ENCODE peak calls at places on chromosomes 12 and 14, in six cellular contexts. V is stomach; K is natural killer cell; U is OCI-LY7; H is CD8-positive, alpha-beta T cell; T is fibroblast of villous mesenchyme. Q is an unnamed sample.
A peak's percentile ranks its signal among the peaks of the same experiment; 100 is the strongest.

GRCh38 chr12:111417784-111418593 is 12.3 kb downstream of the SH2B3 start:
- DNase-seq in H (no peak), T (no peak), K (no peak), V (no peak), U (no peak), Q (no peak)

GRCh38 chr12:6950944-6951540 is at the start of gene PTPN6:
- DNase-seq in H (no peak), V (peak; percentile 58), K (no peak), T (no peak), U (peak; percentile 83), Q (no peak)

GRCh38 chr14:38342803-38343202 is 86.9 kb upstream of the CLEC14A start:
- DNase-seq in T (peak; percentile 10), H (no peak), K (no peak), V (no peak), U (no peak), Q (no peak)

GRCh38 chr12:55641595-55641994 is 4.9 kb downstream of the OR10P1 start:
- DNase-seq in V (no peak), H (no peak), T (no peak), K (no peak), U (no peak), Q (no peak)

GRCh38 chr12:11147420-11147819 is 13.0 kb upstream of the TAS2R30 start:
- DNase-seq in V (no peak), T (no peak), H (no peak), K (no peak), U (no peak), Q (no peak)

GRCh38 chr12:92899388-92900001 is 29.6 kb downstream of the EEA1 start:
- DNase-seq in T (peak; percentile 98), U (no peak), K (no peak), V (peak; percentile 34), H (no peak), Q (no peak)

GRCh38 chr12:96890331-96890730 is 16.7 kb upstream of the NEDD1 start:
- DNase-seq in U (no peak), T (no peak), V (no peak), K (no peak), H (no peak), Q (no peak)

GRCh38 chr12:107319536-107320030 is 226.2 kb upstream of the CRY1 start:
- DNase-seq in U (no peak), K (no peak), V (no peak), T (no peak), H (no peak), Q (no peak)

GRCh38 chr14:89061696-89062095 is 237.2 kb downstream of the TTC8 start:
- DNase-seq in H (no peak), T (no peak), K (no peak), V (no peak), U (no peak), Q (no peak)

GRCh38 chr14:45177081-45177480 is 41.4 kb downstream of the FANCM start:
- DNase-seq in U (no peak), T (peak; percentile 92), H (no peak), V (no peak), K (no peak), Q (no peak)

GRCh38 chr14:85241022-85241880 is 288.7 kb upstream of the FLRT2 start:
- DNase-seq in U (no peak), K (no peak), H (no peak), V (no peak), T (peak; percentile 33), Q (no peak)

GRCh38 chr12:75337905-75338304 is 3.4 kb downstream of the GLIPR1L1 start:
- DNase-seq in T (no peak), H (no peak), K (no peak), U (no peak), V (no peak), Q (no peak)

GRCh38 chr14:103453791-103454190 is 68.6 kb downstream of the MARK3 start:
- DNase-seq in T (no peak), H (no peak), U (no peak), V (no peak), K (no peak), Q (no peak)

GRCh38 chr12:103647267-103647666 is 60.2 kb downstream of the STAB2 start:
- DNase-seq in K (no peak), U (no peak), V (no peak), T (peak; percentile 26), H (no peak), Q (no peak)

GRCh38 chr12:54404061-54405004 is 14.7 kb downstream of the ITGA5 start:
- DNase-seq in V (peak; percentile 68), H (peak; percentile 41), U (peak; percentile 73), K (peak; percentile 60), T (peak; percentile 70), Q (peak; percentile 61)

GRCh38 chr14:74238974-74239847 is at the start of gene VSX2:
- DNase-seq in V (no peak), T (no peak), H (no peak), U (no peak), K (no peak), Q (no peak)

GRCh38 chr14:41830679-41831078 is 224.0 kb downstream of the LRFN5 start:
- DNase-seq in T (peak; percentile 58), K (no peak), V (no peak), U (no peak), H (no peak), Q (no peak)

GRCh38 chr12:51351913-51352532 is 5.5 kb upstream of the CELA1 start:
- DNase-seq in U (peak; percentile 48), V (no peak), H (no peak), K (peak; percentile 35), T (peak; percentile 57), Q (peak; percentile 45)

GRCh38 chr12:89709994-89710872 is 1.6 kb upstream of the ATP2B1 start:
- DNase-seq in T (no peak), H (no peak), K (no peak), V (peak; percentile 52), U (peak; percentile 58), Q (peak; percentile 46)

GRCh38 chr14:99936056-99936455 is 129.2 kb upstream of the EVL start:
- DNase-seq in K (no peak), T (no peak), V (no peak), H (no peak), U (no peak), Q (no peak)

GRCh38 chr12:21065845-21066244 is 65.1 kb upstream of the SLCO1B1 start:
- DNase-seq in V (no peak), T (no peak), K (no peak), H (no peak), U (no peak), Q (no peak)

GRCh38 chr14:47040490-47040889 is 388.9 kb upstream of the RPL10L start:
- DNase-seq in U (no peak), H (no peak), K (no peak), T (no peak), V (no peak), Q (no peak)

GRCh38 chr12:101087903-101088302 is 122.1 kb downstream of the SLC5A8 start:
- DNase-seq in T (no peak), U (no peak), H (no peak), K (no peak), V (no peak), Q (no peak)

GRCh38 chr14:50230601-50231474 is 540 bp downstream of the SOS2 start:
- DNase-seq in K (peak; percentile 42), H (no peak), V (peak; percentile 41), U (peak; percentile 66), T (peak; percentile 87), Q (peak; percentile 32)

GRCh38 chr12:51752490-51752889 is 96.0 kb downstream of the FIGNL2 start:
- DNase-seq in H (no peak), K (no peak), T (peak; percentile 80), U (no peak), V (peak; percentile 30), Q (no peak)

GRCh38 chr12:12582895-12583303 is 20.2 kb upstream of the DUSP16 start:
- DNase-seq in U (no peak), T (peak; percentile 72), K (no peak), H (no peak), V (no peak), Q (no peak)

GRCh38 chr14:94282991-94283723 is 9.9 kb downstream of the SERPINA10 start:
- DNase-seq in H (no peak), K (no peak), T (no peak), U (no peak), V (no peak), Q (no peak)

GRCh38 chr12:88866881-88867280 is 286.6 kb upstream of the KITLG start:
- DNase-seq in U (no peak), T (no peak), V (no peak), K (no peak), H (no peak), Q (no peak)

GRCh38 chr14:98931126-98931525 is 340.9 kb downstream of the BCL11B start:
- DNase-seq in U (no peak), V (no peak), K (no peak), T (no peak), H (no peak), Q (no peak)

GRCh38 chr12:122834921-122835692 is at the start of gene HIP1R:
- DNase-seq in T (peak; percentile 16), U (peak; percentile 69), H (peak; percentile 37), K (peak; percentile 46), V (peak; percentile 64), Q (peak; percentile 36)

GRCh38 chr14:25537846-25538455 is 488.0 kb upstream of the STXBP6 start:
- DNase-seq in V (peak; percentile 44), U (peak; percentile 30), T (no peak), H (no peak), K (no peak), Q (peak; percentile 27)
- TF ChIP-seq CTCF in V (peak; percentile 20), U (peak; percentile 85), T (no peak), H (no peak), K (peak; percentile 31), Q (peak; percentile 84)

GRCh38 chr14:20195911-20196310 is 5.2 kb downstream of the OR11G2 start:
- DNase-seq in H (no peak), T (no peak), K (no peak), U (no peak), V (no peak), Q (no peak)

GRCh38 chr14:20194101-20194500 is 3.4 kb downstream of the OR11G2 start:
- DNase-seq in K (no peak), V (no peak), T (no peak), U (no peak), H (no peak), Q (no peak)

GRCh38 chr14:20197459-20197858 is 6.8 kb downstream of the OR11G2 start:
- DNase-seq in U (no peak), T (no peak), H (no peak), V (no peak), K (no peak), Q (no peak)

GRCh38 chr14:20198991-20199390 is 8.3 kb downstream of the OR11G2 start:
- DNase-seq in V (no peak), H (no peak), K (no peak), T (no peak), U (no peak), Q (no peak)
- TF ChIP-seq CTCF in V (no peak), H (no peak), K (no peak), T (no peak), U (no peak), Q (no peak)

DNA sequence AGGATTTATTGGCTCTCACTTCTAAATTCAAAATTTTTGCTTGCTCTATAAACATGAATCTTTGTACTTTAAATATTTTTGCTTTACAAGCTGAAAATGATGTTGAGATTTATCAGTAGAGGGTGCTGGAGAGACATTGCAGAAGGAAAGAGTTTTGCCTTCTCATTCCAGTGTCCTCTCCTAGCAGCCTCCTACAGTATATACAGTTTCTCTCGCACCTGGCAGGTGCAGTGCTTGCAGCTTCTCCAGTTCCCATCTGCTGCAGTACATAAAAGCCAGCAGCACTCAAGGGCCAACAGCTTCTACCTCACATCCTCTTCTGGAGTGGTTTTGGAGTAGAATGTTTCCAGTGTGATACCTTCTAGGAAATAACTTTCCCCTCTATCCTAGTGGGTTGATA is 601.8 kb upstream of the ATXN7L3B start:
- DNase-seq in H (no peak), T (no peak), U (peak; percentile 14), V (no peak), K (no peak), Q (no peak)
- TF ChIP-seq CTCF in H (no peak), T (no peak), U (peak; percentile 64), V (no peak), K (no peak), Q (peak; percentile 40)

GRCh38 chr12:57156701-57157403 is 9.4 kb upstream of the LRP1-AS start:
- DNase-seq in H (no peak), V (no peak), U (no peak), K (no peak), T (no peak), Q (no peak)
- TF ChIP-seq CTCF in H (no peak), V (no peak), U (no peak), K (no peak), T (no peak), Q (no peak)

Q was measured in progenitor cell of endocrine pancreas.